ENCODE peak calls at places on chromosomes 12 and 14, in four cellular contexts. B, Q, I and T are unnamed samples.

GRCh38 chr14:75449703-75450102 is 21.9 kb downstream of the JDP2 start:
- DNase-seq in B (no peak), Q (no peak), I (no peak), T (no peak)

GRCh38 chr12:6374028-6374780 is 1.2 kb downstream of the SCNN1A start:
- DNase-seq in B (peak; percentile 18), Q (no peak), I (no peak), T (no peak)

GRCh38 chr12:94621662-94622359 is 28.5 kb downstream of the TMCC3 start:
- DNase-seq in B (no peak), Q (no peak), I (no peak), T (no peak)

GRCh38 chr12:49962861-49963765 is 1.4 kb downstream of the AQP5 start:
- DNase-seq in B (no peak), Q (no peak), I (no peak), T (peak; percentile 89)

GRCh38 chr12:20475542-20475941 is 107.2 kb downstream of the PDE3A start:
- DNase-seq in B (no peak), Q (no peak), I (no peak), T (no peak)

GRCh38 chr12:53070901-53071492 is 8.2 kb downstream of the SPRYD3 start:
- DNase-seq in B (no peak), Q (no peak), I (no peak), T (no peak)

GRCh38 chr12:64400041-64400440 is 4.2 kb upstream of the XPOT start:
- DNase-seq in B (no peak), Q (no peak), I (no peak), T (no peak)

GRCh38 chr14:29016050-29016900 is 249.7 kb downstream of the FOXG1 start:
- DNase-seq in B (no peak), Q (no peak), I (peak; percentile 31), T (no peak)

GRCh38 chr12:27762757-27763156 is 17.3 kb upstream of the KLHL42 start:
- DNase-seq in B (no peak), Q (no peak), I (no peak), T (no peak)

GRCh38 chr12:65958456-65958855 is 134.2 kb downstream of the HMGA2 start:
- DNase-seq in B (no peak), Q (no peak), I (no peak), T (no peak)

GRCh38 chr12:20451759-20452158 is 83.4 kb downstream of the PDE3A start:
- DNase-seq in B (no peak), Q (no peak), I (no peak), T (no peak)

GRCh38 chr12:2057041-2057792 is 4.4 kb downstream of the CACNA1C start:
- DNase-seq in B (peak; percentile 66), Q (no peak), I (peak; percentile 76), T (peak; percentile 90)

GRCh38 chr14:22883191-22883976 is at the start of gene REM2:
- DNase-seq in B (no peak), Q (no peak), I (peak; percentile 8), T (no peak)

GRCh38 chr12:65911321-65911720 is 87.0 kb downstream of the HMGA2 start:
- DNase-seq in B (peak; percentile 26), Q (no peak), I (no peak), T (no peak)

GRCh38 chr12:103586132-103586531 is 941 bp upstream of the STAB2 start:
- DNase-seq in B (no peak), Q (no peak), I (no peak), T (no peak)
- TF ChIP-seq CTCF in B (no peak), Q (no peak), I (no peak), T (peak; percentile 23)

DNA sequence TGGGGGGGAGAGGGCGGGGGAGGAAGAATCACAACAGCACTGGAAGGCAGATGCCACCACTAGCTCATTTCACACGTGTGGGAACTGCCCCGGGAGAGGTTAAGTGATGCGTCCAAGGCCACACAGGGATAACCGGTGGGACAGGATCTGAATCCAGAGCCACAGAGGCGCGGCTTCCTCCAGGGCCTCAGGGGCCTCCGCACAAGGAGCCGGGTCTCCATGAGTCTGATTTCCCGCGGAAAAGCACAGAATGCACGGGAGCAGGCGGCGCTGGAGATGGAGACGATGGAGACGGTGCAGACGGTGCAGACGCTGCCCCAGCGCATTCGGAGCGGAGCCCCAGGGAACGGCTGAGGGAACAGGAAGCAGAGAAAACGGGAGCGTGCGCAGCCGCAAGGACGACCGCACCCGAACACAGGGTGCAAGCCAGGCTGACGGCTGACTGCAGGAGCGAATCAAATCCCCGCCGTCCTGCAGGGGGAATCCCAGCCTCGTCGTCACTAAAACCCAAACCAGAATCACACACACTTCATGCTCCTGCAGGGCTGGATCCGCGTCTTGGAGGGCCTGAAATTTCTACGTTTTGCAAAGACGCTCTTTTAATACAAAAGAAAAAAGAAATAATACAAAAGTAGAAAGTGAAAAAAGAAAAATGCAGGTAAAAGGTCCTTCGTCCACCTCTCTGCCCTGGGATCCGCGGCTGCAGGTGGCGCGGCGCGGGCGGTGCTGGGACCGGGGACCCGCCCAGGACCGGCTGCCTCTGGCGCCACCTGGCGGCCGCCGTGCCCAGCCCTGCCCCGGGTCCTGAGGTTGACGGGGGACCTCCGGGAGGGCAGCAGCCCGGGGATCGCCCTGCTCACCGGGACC is 20.4 kb downstream of the STX2 start:
- DNase-seq in B (no peak), Q (no peak), I (peak; percentile 72), T (peak; percentile 87)
- TF ChIP-seq CTCF in B (peak; percentile 66), Q (peak; percentile 75), I (peak; percentile 97), T (peak; percentile 89)

GRCh38 chr12:9848899-9849298 is 20.3 kb downstream of the CLEC2B start:
- DNase-seq in B (no peak), Q (no peak), I (no peak), T (no peak)
- TF ChIP-seq CTCF in B (no peak), Q (no peak), I (no peak), T (no peak)

DNA sequence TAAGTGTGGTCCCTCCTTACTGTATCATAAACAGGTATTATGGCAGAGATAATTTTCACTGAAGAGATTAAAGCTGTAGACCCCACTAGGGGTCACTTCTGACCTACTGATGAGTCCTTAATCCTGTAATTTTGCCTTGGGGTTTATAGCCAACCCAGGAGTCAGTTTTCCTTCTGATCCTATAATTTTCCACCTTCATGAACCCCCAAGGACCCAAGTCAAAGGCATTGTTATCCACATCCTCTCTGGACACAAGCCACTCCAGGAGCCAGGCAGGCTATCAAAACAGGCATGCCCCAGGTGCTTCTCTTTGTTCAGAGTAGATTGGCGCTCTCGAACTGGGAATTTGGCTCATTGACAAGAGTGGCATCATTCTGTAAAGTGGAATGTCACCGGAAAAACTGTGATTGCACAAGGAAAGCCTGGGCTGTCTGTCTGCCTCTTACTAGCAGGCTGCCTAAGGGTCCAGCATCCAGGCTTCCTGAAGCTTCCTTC is 1523.3 kb upstream of the FLRT2 start:
- DNase-seq in B (no peak), Q (no peak), I (no peak), T (no peak)
- TF ChIP-seq CTCF in B (no peak), Q (no peak), I (no peak), T (peak; percentile 28)

GRCh38 chr14:89954045-89955021 is at the start of gene EFCAB11:
- DNase-seq in B (peak; percentile 96), Q (peak; percentile 97), I (peak; percentile 89), T (peak; percentile 98)
- TF ChIP-seq CTCF in B (no peak), Q (no peak), I (peak; percentile 40), T (peak; percentile 34)

DNA sequence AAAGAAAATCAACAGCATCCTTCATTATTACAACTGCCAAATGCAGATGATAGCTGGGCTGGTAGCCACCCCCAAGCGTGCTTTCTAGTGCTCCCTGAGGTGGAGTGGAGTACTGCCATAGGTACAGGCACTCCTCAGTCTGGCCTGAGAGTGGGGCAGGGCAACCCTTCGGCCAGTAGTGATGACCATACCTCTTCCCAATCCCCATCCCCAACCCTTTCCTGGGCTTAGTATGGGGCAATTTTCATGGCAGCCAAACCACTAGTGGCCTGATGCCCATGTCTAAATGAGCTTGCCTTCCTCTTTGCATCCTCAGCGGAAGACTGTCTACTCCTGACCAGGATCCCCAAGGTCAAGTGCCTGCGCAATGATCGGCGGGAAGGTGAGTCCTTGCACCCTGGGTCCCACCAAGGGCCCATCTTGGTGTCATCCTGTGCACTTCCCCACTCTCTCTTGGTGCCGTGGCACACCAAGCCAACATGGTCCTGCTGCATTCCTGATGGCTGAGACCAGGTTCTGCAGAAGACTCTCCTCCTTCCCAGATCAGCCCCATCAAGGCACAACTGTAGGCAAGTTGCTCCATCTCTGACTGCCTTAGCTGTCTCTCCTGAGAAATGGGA is 65.8 kb downstream of the GALNT16 start:
- DNase-seq in B (peak; percentile 9), Q (peak; percentile 47), I (no peak), T (no peak)
- TF ChIP-seq CTCF in B (no peak), Q (no peak), I (no peak), T (no peak)

GRCh38 chr12:69330475-69331473 is 17.4 kb upstream of the LYZ start:
- DNase-seq in B (no peak), Q (no peak), I (no peak), T (no peak)

GRCh38 chr12:69334138-69334537 is 14.0 kb upstream of the LYZ start:
- DNase-seq in B (no peak), Q (no peak), I (no peak), T (no peak)

GRCh38 chr12:69331482-69331845 is 16.7 kb upstream of the LYZ start:
- DNase-seq in B (no peak), Q (no peak), I (no peak), T (no peak)

GRCh38 chr12:69332815-69333358 is 15.3 kb upstream of the LYZ start:
- DNase-seq in B (no peak), Q (no peak), I (no peak), T (no peak)

DNA sequence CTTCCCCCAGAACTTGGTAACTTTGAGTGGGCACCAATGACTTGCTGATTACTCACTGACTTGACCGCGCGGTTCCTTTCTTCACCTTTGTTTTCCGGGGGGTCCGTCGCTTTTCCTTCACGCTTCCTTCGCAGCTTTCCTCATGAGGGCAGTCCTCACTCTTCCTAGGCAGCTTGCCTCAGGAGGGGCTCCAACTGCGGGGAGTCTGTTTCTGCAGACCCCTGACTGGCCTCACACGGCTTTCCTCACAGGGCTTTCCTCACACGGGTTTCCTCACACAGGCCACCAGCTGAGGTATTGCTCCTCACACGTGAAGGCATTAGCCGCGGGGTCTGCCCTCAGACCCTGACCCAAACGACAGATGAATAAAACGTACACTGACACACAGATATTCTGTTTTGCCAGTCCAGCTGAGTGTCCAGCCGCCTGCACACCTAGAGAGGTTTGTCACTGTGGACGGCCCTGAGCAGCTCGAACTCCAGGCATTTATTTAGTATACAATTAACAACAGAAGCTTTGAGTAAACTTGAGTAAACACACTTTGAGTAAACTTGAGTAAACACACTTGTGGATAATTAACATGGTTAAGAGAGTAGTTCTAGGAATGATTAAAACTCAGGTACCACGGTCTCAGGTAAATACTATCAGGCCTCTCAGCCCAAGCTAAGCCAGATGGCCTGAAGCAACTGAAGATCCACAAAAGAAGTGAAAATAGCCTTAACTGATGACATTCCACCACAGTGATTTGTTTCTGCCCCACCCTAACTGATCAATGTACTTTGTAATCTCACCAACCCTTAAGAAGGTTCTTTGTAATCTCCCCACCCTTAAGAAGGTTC is 16.1 kb upstream of the LYZ start:
- DNase-seq in B (no peak), Q (no peak), I (no peak), T (no peak)
- TF ChIP-seq CTCF in B (no peak), Q (no peak), I (no peak), T (no peak)

GRCh38 chr12:114685320-114685781 is 1.4 kb upstream of the TBX3 start:
- DNase-seq in B (no peak), Q (no peak), I (no peak), T (no peak)

GRCh38 chr12:114683709-114684097 is 272 bp downstream of the TBX3 start:
- DNase-seq in B (no peak), Q (no peak), I (no peak), T (no peak)

GRCh38 chr12:114682920-114683708 is 861 bp downstream of the TBX3 start:
- DNase-seq in B (no peak), Q (no peak), I (no peak), T (no peak)

GRCh38 chr12:114684870-114685273 is 897 bp upstream of the TBX3 start:
- DNase-seq in B (no peak), Q (no peak), I (no peak), T (no peak)

GRCh38 chr12:114684098-114684869 is at the start of gene TBX3:
- DNase-seq in B (peak; percentile 93), Q (peak; percentile 93), I (peak; percentile 75), T (peak; percentile 91)
- TF ChIP-seq CTCF in B (peak; percentile 47), Q (peak; percentile 16), I (peak; percentile 76), T (peak; percentile 61)

GRCh38 chr12:124656214-124656516 is 88.8 kb upstream of the NCOR2 start:
- DNase-seq in B (no peak), Q (no peak), I (no peak), T (no peak)
- TF ChIP-seq CTCF in B (no peak), Q (no peak), I (no peak), T (peak; percentile 30)